ENCODE peak calls at places on chromosomes 16 and 17, in seven cellular contexts. D, J, O, P, G, E and Y are unnamed samples.

GRCh38 chr17:33292184-33292980 is 713 bp downstream of the ASIC2 start:
- DNase-seq in D (no peak), J (no peak), O (peak; percentile 7), P (no peak), G (no peak), E (no peak), Y (peak; percentile 8)

GRCh38 chr17:31724026-31724425 is 135.0 kb downstream of the COPRS start:
- DNase-seq in D (no peak), J (no peak), O (peak; percentile 77), P (no peak), G (no peak), E (no peak), Y (peak; percentile 53)

GRCh38 chr17:76709077-76709950 is 1.5 kb downstream of the MXRA7 start:
- DNase-seq in D (no peak), J (peak; percentile 95), O (peak; percentile 95), P (no peak), G (no peak), E (peak; percentile 82), Y (peak; percentile 99)

GRCh38 chr17:36593651-36594316 is 2.1 kb downstream of the DHRS11 start:
- DNase-seq in D (no peak), J (no peak), O (no peak), P (no peak), G (no peak), E (no peak), Y (no peak)

GRCh38 chr17:83080641-83081560 is 1.5 kb downstream of the METRNL start:
- DNase-seq in D (no peak), J (no peak), O (peak; percentile 35), P (no peak), G (no peak), E (no peak), Y (no peak)

GRCh38 chr17:63571632-63572310 is 21.5 kb downstream of the DCAF7 start:
- DNase-seq in D (no peak), J (no peak), O (peak; percentile 76), P (no peak), G (no peak), E (no peak), Y (peak; percentile 49)

GRCh38 chr17:51841669-51842068 is 316.8 kb downstream of the CA10 start:
- DNase-seq in D (no peak), J (no peak), O (no peak), P (no peak), G (no peak), E (no peak), Y (no peak)

GRCh38 chr16:70665113-70665694 is 18.8 kb downstream of the IL34 start:
- DNase-seq in D (no peak), J (no peak), O (no peak), P (no peak), G (no peak), E (no peak), Y (no peak)

GRCh38 chr17:79940381-79941087 is 95.1 kb downstream of the TBC1D16 start:
- DNase-seq in D (no peak), J (no peak), O (no peak), P (no peak), G (no peak), E (no peak), Y (no peak)

GRCh38 chr16:67847064-67847861 is at the start of gene CENPT:
- DNase-seq in D (no peak), J (peak; percentile 47), O (peak; percentile 57), P (no peak), G (no peak), E (no peak), Y (peak; percentile 61)

GRCh38 chr16:14487579-14487978 is 142.5 kb downstream of the PARN start:
- DNase-seq in D (no peak), J (no peak), O (no peak), P (no peak), G (no peak), E (no peak), Y (no peak)
- H3K4me3 ChIP-seq in D (peak overlapping the region; percentile 31), J (no peak overlapping the region), O (peak overlapping the region; percentile 49), P (no peak overlapping the region), G (peak overlapping the region; percentile 10), E (no peak overlapping the region), Y (no peak overlapping the region)

GRCh38 chr17:50150354-50151040 is at the start of gene PPP1R9B:
- DNase-seq in D (no peak), J (no peak), O (no peak), P (no peak), G (no peak), E (no peak), Y (no peak)

GRCh38 chr17:50148226-50149098 is 2.0 kb downstream of the PPP1R9B start:
- DNase-seq in D (peak; percentile 61), J (peak; percentile 50), O (no peak), P (no peak), G (no peak), E (no peak), Y (no peak)

GRCh38 chr17:50151041-50151936 is 812 bp upstream of the PPP1R9B start:
- DNase-seq in D (peak; percentile 57), J (peak; percentile 90), O (peak; percentile 94), P (peak; percentile 67), G (no peak), E (peak; percentile 83), Y (peak; percentile 93)

GRCh38 chr17:50149099-50149424 is 1.4 kb downstream of the PPP1R9B start:
- DNase-seq in D (no peak), J (no peak), O (no peak), P (no peak), G (no peak), E (no peak), Y (no peak)

GRCh38 chr17:50149425-50150353 is 788 bp downstream of the PPP1R9B start:
- DNase-seq in D (no peak), J (no peak), O (peak; percentile 54), P (no peak), G (no peak), E (no peak), Y (no peak)
- TF ChIP-seq CTCF in D (no peak), J (peak; percentile 41), O (no peak), P (no peak), G (no peak), E (no peak), Y (no peak)

GRCh38 chr17:43932357-43932756 is 9.9 kb downstream of the PPY start:
- DNase-seq in D (no peak), J (no peak), O (no peak), P (no peak), G (no peak), E (no peak), Y (no peak)

GRCh38 chr17:43935926-43936261 is 6.4 kb downstream of the PPY start:
- DNase-seq in D (no peak), J (no peak), O (no peak), P (no peak), G (no peak), E (no peak), Y (no peak)

GRCh38 chr17:43931062-43931571 is 11.2 kb downstream of the PPY start:
- DNase-seq in D (no peak), J (no peak), O (no peak), P (no peak), G (no peak), E (no peak), Y (no peak)

GRCh38 chr17:43935204-43935925 is 6.9 kb downstream of the PPY start:
- DNase-seq in D (no peak), J (no peak), O (no peak), P (no peak), G (no peak), E (no peak), Y (no peak)

DNA sequence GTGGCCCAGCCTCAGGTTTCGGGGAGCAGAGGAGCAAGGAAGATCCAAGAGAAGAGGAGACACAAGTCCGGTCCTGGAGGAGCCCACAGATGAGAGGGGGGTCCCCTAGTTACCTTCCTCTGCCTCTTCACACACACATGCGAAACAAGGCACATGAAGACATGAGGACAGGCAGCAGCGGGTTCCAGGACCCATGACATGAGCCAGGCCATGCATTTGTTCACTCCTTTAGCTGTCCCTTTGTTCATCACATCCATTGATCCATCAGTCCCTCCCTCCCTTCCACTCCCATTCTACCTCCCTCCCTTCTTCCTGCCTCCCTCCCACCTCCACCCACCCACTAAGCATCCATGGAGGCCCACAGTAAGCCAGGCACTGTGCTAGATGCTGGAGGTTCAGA is 9.4 kb downstream of the PPY start:
- DNase-seq in D (no peak), J (no peak), O (no peak), P (no peak), G (no peak), E (no peak), Y (no peak)
- H3K4me3 ChIP-seq in D (no peak overlapping the region), J (no peak overlapping the region), O (no peak overlapping the region), P (no peak overlapping the region), G (no peak overlapping the region), E (no peak overlapping the region), Y (no peak overlapping the region)

GRCh38 chr16:73011926-73012325 is 36.0 kb downstream of the ZFHX3 start:
- DNase-seq in D (no peak), J (no peak), O (no peak), P (no peak), G (no peak), E (no peak), Y (no peak)
- TF ChIP-seq CTCF in D (no peak), J (no peak), O (no peak), P (no peak), G (no peak), E (no peak), Y (peak; percentile 11)

GRCh38 chr17:73952498-73953205 is 250.8 kb upstream of the RPL38 start:
- DNase-seq in D (no peak), J (no peak), O (no peak), P (no peak), G (no peak), E (no peak), Y (no peak)
- H3K4me3 ChIP-seq in D (peak overlapping the region; percentile 28), J (no peak overlapping the region), O (no peak overlapping the region), P (no peak overlapping the region), G (peak overlapping the region; percentile 35), E (no peak overlapping the region), Y (no peak overlapping the region)

GRCh38 chr16:84320511-84320910 is 25.8 kb downstream of the WFDC1 start:
- DNase-seq in D (no peak), J (no peak), O (no peak), P (no peak), G (no peak), E (no peak), Y (no peak)
- TF ChIP-seq CTCF in D (no peak), J (no peak), O (no peak), P (no peak), G (no peak), E (no peak), Y (no peak)